ENCODE peak calls at places on chromosomes 4 and X, in four cellular contexts. M is K562, D is HL-60, T is GM12878. J is an unnamed sample.

GRCh38 chr4:100635899-100636298 is 118.1 kb upstream of the EMCN start:
- DNase-seq in M (no peak), D (peak; percentile 64), T (no peak), J (no peak)

GRCh38 chrX:43557792-43558191 is 98.3 kb upstream of the MAOA start:
- DNase-seq in M (peak; percentile 38), D (peak; percentile 52), T (peak; percentile 23), J (peak; percentile 5)

GRCh38 chr4:8106451-8107025 is 52.1 kb downstream of the ABLIM2 start:
- DNase-seq in M (no peak), D (no peak), T (no peak), J (no peak)

GRCh38 chr4:181745933-181746627 is 497.1 kb upstream of the TENM3 start:
- DNase-seq in M (no peak), D (no peak), T (no peak), J (no peak)

GRCh38 chrX:53251307-53251706 is 26.3 kb upstream of the KDM5C start:
- DNase-seq in M (no peak), D (no peak), T (no peak), J (no peak)

GRCh38 chr4:7105261-7105660 is 37.4 kb upstream of the GRPEL1 start:
- DNase-seq in M (no peak), D (no peak), T (no peak), J (no peak)

GRCh38 chr4:4647041-4647440 is 105.2 kb upstream of the STX18 start:
- DNase-seq in M (no peak), D (no peak), T (no peak), J (no peak)

GRCh38 chrX:124023838-124024238 is 62.3 kb downstream of the STAG2 start:
- DNase-seq in M (no peak), D (no peak), T (no peak), J (no peak)

GRCh38 chrX:15524417-15524816 is 23.8 kb downstream of the BMX start:
- DNase-seq in M (no peak), D (no peak), T (no peak), J (no peak)

GRCh38 chr4:75710246-75710645 is 14.1 kb upstream of the USO1 start:
- DNase-seq in M (no peak), D (no peak), T (no peak), J (no peak)

GRCh38 chr4:151553874-151554273 is 144.9 kb downstream of the FHIP1A start:
- DNase-seq in M (no peak), D (no peak), T (no peak), J (no peak)

GRCh38 chr4:133623847-133624246 is 474.8 kb downstream of the PCDH10 start:
- DNase-seq in M (no peak), D (no peak), T (no peak), J (no peak)

GRCh38 chrX:84467898-84468297 is 34.4 kb downstream of the HDX start:
- DNase-seq in M (no peak), D (no peak), T (no peak), J (no peak)

GRCh38 chr4:104418313-104418712 is 76.4 kb downstream of the CXXC4 start:
- DNase-seq in M (no peak), D (no peak), T (no peak), J (no peak)

GRCh38 chrX:78650906-78651437 is 8.2 kb downstream of the RTL3 start:
- DNase-seq in M (no peak), D (peak; percentile 82), T (peak; percentile 72), J (no peak)

GRCh38 chrX:39819921-39820849 is 277.6 kb downstream of the BCOR start:
- DNase-seq in M (no peak), D (no peak), T (no peak), J (no peak)

GRCh38 chr4:7063362-7063761 is 4.5 kb downstream of the GRPEL1 start:
- DNase-seq in M (no peak), D (no peak), T (no peak), J (no peak)

GRCh38 chr4:11898796-11899195 is 470.1 kb upstream of the HS3ST1 start:
- DNase-seq in M (no peak), D (no peak), T (no peak), J (no peak)

GRCh38 chrX:118459494-118459893 is 36.1 kb upstream of the DOCK11 start:
- DNase-seq in M (peak; percentile 44), D (peak; percentile 21), T (peak; percentile 2), J (peak; percentile 14)

GRCh38 chr4:172997851-172998250 is 170.8 kb upstream of the GALNT7 start:
- DNase-seq in M (no peak), D (no peak), T (no peak), J (no peak)

GRCh38 chr4:185304944-185305690 is 90.6 kb downstream of the LRP2BP start:
- DNase-seq in M (no peak), D (no peak), T (peak; percentile 68), J (peak; percentile 12)

GRCh38 chr4:153060191-153060590 is 124.1 kb downstream of the FHDC1 start:
- DNase-seq in M (no peak), D (no peak), T (no peak), J (no peak)

GRCh38 chr4:76251448-76252270 is at the start of gene FAM47E:
- DNase-seq in M (peak; percentile 28), D (peak; percentile 41), T (no peak), J (peak; percentile 24)

GRCh38 chr4:156190606-156191005 is 236.9 kb upstream of the CTSO start:
- DNase-seq in M (no peak), D (no peak), T (no peak), J (no peak)

GRCh38 chrX:18389968-18390367 is 35.4 kb upstream of the CDKL5 start:
- DNase-seq in M (no peak), D (no peak), T (no peak), J (no peak)

GRCh38 chrX:114584434-114584943 is 603 bp downstream of the HTR2C start:
- DNase-seq in M (no peak), D (no peak), T (no peak), J (no peak)
- TF ChIP-seq SPI1 in M (no peak), D (no peak), T (no peak), J (no peak)

DNA sequence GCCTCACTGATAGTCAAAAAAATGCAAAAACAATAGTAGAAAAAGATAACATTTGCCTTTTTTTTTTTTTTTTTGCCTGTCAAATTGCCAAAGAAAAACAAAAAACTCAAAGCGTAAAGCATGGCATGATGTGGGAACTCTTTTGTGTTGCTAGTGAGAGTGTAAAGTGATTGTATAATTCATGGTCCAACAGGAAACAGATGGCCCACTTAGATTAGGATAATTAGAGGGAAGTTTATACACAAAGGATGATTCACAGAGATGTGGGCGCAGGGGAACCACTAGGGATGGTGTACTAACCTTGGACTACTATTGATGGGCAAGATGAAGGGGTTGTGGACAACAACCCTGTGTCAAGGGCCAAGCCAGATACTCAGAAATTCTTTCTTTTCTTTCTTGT is 16.4 kb downstream of the MCUB start:
- DNase-seq in M (peak; percentile 18), D (no peak), T (no peak), J (no peak)
- TF ChIP-seq POLR2AphosphoS5 in M (no peak), D (no peak), T (no peak), J (no peak)

DNA sequence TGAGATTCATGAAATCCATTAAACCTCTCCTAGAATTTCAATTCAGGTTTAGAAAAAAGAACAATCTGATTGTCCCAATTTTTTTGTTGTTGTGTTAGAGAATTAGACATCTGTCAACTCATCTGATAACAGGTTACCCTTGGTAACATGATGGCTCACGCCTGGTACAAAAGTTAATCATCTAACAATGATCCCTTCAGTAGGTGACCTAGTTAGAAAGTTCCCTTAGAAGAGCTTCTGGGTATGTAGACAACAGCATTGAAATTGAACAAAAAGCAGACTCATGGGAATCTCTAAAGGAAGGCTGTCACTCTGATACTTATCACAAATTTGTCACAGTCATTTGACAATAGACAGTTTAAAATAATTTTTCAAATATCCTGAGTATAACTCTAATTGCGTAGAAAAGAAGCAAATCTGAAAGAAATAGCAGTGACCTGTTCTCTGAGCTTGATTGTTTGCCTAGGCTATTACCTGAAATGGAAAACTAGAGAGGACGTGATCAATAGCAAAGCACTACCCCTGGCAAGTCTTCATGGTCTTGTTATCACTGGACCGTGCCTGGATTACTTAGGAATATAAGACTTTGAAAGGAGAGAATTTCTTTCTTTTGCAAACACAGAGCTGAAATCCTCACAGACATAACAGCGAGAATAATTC is 880.4 kb upstream of the AGA start:
- DNase-seq in M (no peak), D (no peak), T (no peak), J (no peak)
- TF ChIP-seq SPI1 in M (no peak), D (no peak), T (no peak), J (no peak)

GRCh38 chr4:118898684-118899138 is 10.1 kb downstream of the SYNPO2 start:
- DNase-seq in M (no peak), D (no peak), T (no peak), J (no peak)
- TF ChIP-seq POLR2AphosphoS5 in M (no peak), D (no peak), T (no peak), J (no peak)

DNA sequence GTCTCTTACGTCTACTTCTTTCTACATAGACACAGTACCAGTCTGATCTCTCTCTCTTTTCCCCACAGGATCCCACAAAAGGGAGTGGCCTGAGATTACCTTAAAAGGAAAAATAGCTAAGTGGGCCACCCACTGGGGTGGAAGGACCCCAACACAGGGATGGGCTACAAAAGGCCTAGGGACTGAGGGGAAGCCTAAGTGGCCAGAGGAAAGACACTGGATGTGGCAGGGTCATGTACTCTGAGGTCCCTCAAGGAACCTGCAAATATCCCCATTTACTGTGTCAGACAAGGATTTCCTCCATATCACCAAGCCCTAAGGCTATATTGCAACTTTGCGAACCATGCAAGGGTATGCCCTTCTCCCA is 6.5 kb upstream of the PRDX4 start:
- DNase-seq in M (no peak), D (no peak), T (no peak), J (no peak)
- TF ChIP-seq SPI1 in M (no peak), D (no peak), T (no peak), J (no peak)

GRCh38 chr4:89889289-89889688 is 5.4 kb upstream of the MMRN1 start:
- DNase-seq in M (peak; percentile 39), D (no peak), T (no peak), J (no peak)
- TF ChIP-seq POLR2AphosphoS5 in M (peak; percentile 87), D (no peak), T (no peak), J (no peak)

GRCh38 chr4:174629265-174629664 is 107.0 kb upstream of the HPGD start:
- DNase-seq in M (no peak), D (no peak), T (no peak), J (no peak)

GRCh38 chr4:174635732-174636131 is 113.4 kb upstream of the HPGD start:
- DNase-seq in M (no peak), D (no peak), T (no peak), J (no peak)

GRCh38 chr4:174633399-174633798 is 111.1 kb upstream of the HPGD start:
- DNase-seq in M (no peak), D (no peak), T (no peak), J (no peak)

GRCh38 chr4:174628206-174628605 is 105.9 kb upstream of the HPGD start:
- DNase-seq in M (no peak), D (no peak), T (no peak), J (no peak)

DNA sequence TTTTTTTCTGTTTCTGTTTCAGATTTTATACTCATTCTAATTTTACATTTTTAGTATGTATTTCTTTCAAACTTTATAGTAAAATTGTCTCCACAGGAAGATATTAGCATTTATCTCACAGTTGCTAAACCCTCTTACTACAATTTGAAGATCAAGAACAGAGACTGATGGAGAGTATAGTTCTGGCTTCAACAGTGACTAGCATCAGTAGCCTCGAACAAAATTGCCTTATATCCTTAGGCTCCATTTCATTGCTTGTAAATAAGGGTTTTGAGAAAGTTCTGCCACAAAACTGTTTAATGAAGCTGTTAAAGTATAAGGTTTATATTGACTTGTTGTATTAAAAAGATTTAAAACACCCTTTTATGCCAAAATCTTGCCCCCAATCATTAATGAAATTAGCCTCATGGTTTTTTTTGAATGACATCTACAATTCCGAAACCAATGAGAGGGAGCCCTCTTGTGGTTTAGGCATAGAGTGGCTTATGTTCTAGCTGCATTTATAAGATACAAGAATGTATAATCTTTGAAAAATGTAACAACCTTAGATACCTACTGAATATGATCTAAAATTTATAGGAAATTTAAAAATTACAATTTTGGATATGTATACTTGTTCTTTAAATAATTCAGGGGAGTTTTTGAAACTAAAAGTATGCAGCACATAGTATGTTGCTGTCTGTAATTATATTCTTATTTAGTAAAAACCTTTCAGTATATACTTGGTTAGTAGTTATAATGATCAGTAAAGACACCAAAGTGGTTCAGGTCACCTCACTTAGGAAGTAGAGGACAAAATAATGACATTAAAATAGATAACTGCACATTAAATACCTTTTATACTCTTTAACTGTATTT is 109.8 kb upstream of the HPGD start:
- DNase-seq in M (peak; percentile 24), D (peak; percentile 33), T (no peak), J (no peak)
- TF ChIP-seq SPI1 in M (no peak), D (no peak), T (no peak), J (no peak)